ENCODE peak calls at places on chromosomes 16 and 17, in five cellular contexts. One of them, this sample, is unnamed.
A peak's percentile ranks its signal among the peaks of the same experiment; 100 is the strongest.

GRCh38 chr17:63516910-63517824 is 6.0 kb upstream of the KCNH6 start:
- DNase-seq in SK-N-SH: no peak
- DNase-seq in HCT116: peak; percentile 86
- DNase-seq in GM12878: peak; percentile 19
- DNase-seq in H1: no peak
- DNase-seq in this sample: no peak

GRCh38 chr17:67399676-67400075 is 22.6 kb downstream of the PITPNC1 start:
- DNase-seq in SK-N-SH: no peak
- DNase-seq in GM12878: no peak
- DNase-seq in HCT116: no peak
- DNase-seq in H1: no peak
- DNase-seq in this sample: no peak

GRCh38 chr16:58419241-58420012 is 27.2 kb downstream of the GINS3 start:
- DNase-seq in SK-N-SH: no peak
- DNase-seq in HCT116: no peak
- DNase-seq in H1: no peak
- DNase-seq in GM12878: no peak
- DNase-seq in this sample: no peak

GRCh38 chr17:40727447-40728231 is 24.1 kb upstream of the KRT24 start:
- DNase-seq in H1: no peak
- DNase-seq in GM12878: peak; percentile 41
- DNase-seq in SK-N-SH: no peak
- DNase-seq in HCT116: no peak
- DNase-seq in this sample: no peak

GRCh38 chr16:35150805-35151312 is 1691.4 kb downstream of the TP53TG3F start:
- DNase-seq in H1: no peak
- DNase-seq in SK-N-SH: no peak
- DNase-seq in GM12878: no peak
- DNase-seq in HCT116: no peak
- DNase-seq in this sample: no peak

GRCh38 chr16:82506734-82507133 is 120.0 kb upstream of the CDH13 start:
- DNase-seq in HCT116: no peak
- DNase-seq in SK-N-SH: no peak
- DNase-seq in H1: no peak
- DNase-seq in GM12878: no peak
- DNase-seq in this sample: no peak

GRCh38 chr17:81701288-81702071 is 1.7 kb upstream of the MRPL12 start:
- DNase-seq in HCT116: no peak
- DNase-seq in H1: no peak
- DNase-seq in SK-N-SH: no peak
- DNase-seq in GM12878: no peak
- DNase-seq in this sample: no peak

GRCh38 chr16:87833548-87833947 is 35.8 kb downstream of the SLC7A5 start:
- DNase-seq in H1: no peak
- DNase-seq in HCT116: no peak
- DNase-seq in SK-N-SH: no peak
- DNase-seq in GM12878: no peak
- DNase-seq in this sample: no peak

GRCh38 chr17:80938556-80938955 is 53.1 kb upstream of the CHMP6 start:
- DNase-seq in GM12878: no peak
- DNase-seq in HCT116: no peak
- DNase-seq in H1: no peak
- DNase-seq in SK-N-SH: no peak
- DNase-seq in this sample: no peak

GRCh38 chr17:7122386-7122785 is 7.8 kb upstream of the ASGR2 start:
- DNase-seq in SK-N-SH: no peak
- DNase-seq in HCT116: no peak
- DNase-seq in GM12878: no peak
- DNase-seq in H1: no peak
- DNase-seq in this sample: no peak

GRCh38 chr17:259341-259976 is 78.0 kb upstream of the DOC2B start:
- DNase-seq in HCT116: no peak
- DNase-seq in H1: peak; percentile 17
- DNase-seq in SK-N-SH: no peak
- DNase-seq in GM12878: no peak
- DNase-seq in this sample: no peak

GRCh38 chr17:71846561-71846960 is 274.3 kb upstream of the SOX9 start:
- DNase-seq in GM12878: no peak
- DNase-seq in SK-N-SH: no peak
- DNase-seq in HCT116: no peak
- DNase-seq in H1: no peak
- DNase-seq in this sample: no peak

GRCh38 chr17:1019451-1019850 is 22.5 kb downstream of the TIMM22 start:
- DNase-seq in SK-N-SH: no peak
- DNase-seq in H1: no peak
- DNase-seq in GM12878: no peak
- DNase-seq in HCT116: no peak
- DNase-seq in this sample: no peak

GRCh38 chr16:76639685-76640289 is 362.6 kb downstream of the CNTNAP4 start:
- DNase-seq in H1: peak; percentile 19
- DNase-seq in SK-N-SH: peak; percentile 13
- DNase-seq in HCT116: no peak
- DNase-seq in GM12878: no peak
- DNase-seq in this sample: no peak

GRCh38 chr16:77290451-77291110 is 91.4 kb downstream of the SYCE1L start:
- DNase-seq in HCT116: no peak
- DNase-seq in SK-N-SH: no peak
- DNase-seq in H1: no peak
- DNase-seq in GM12878: no peak
- DNase-seq in this sample: no peak

GRCh38 chr17:49787932-49788442 is 494 bp upstream of the KAT7 start:
- DNase-seq in H1: no peak
- DNase-seq in HCT116: no peak
- DNase-seq in GM12878: no peak
- DNase-seq in SK-N-SH: peak; percentile 21
- DNase-seq in this sample: no peak

GRCh38 chr16:67055712-67056487 is 27.0 kb downstream of the CBFB start:
- DNase-seq in HCT116: no peak
- DNase-seq in SK-N-SH: peak; percentile 21
- DNase-seq in GM12878: no peak
- DNase-seq in H1: no peak
- DNase-seq in this sample: no peak

GRCh38 chr16:57186630-57187507 is 740 bp downstream of the RSPRY1 start:
- DNase-seq in H1: no peak
- DNase-seq in SK-N-SH: peak; percentile 32
- DNase-seq in HCT116: no peak
- DNase-seq in GM12878: no peak
- DNase-seq in this sample: no peak

GRCh38 chr16:10001258-10001785 is 180.9 kb downstream of the GRIN2A start:
- DNase-seq in GM12878: no peak
- DNase-seq in SK-N-SH: no peak
- DNase-seq in H1: no peak
- DNase-seq in HCT116: no peak
- DNase-seq in this sample: no peak

GRCh38 chr17:41308251-41308917 is 725 bp downstream of the KRTAP16-1 start:
- DNase-seq in H1: no peak
- DNase-seq in SK-N-SH: no peak
- DNase-seq in HCT116: no peak
- DNase-seq in GM12878: peak; percentile 40
- DNase-seq in this sample: no peak

GRCh38 chr16:26727801-26728200 is 338.9 kb upstream of the C16orf82 start:
- DNase-seq in SK-N-SH: no peak
- DNase-seq in GM12878: no peak
- DNase-seq in H1: no peak
- DNase-seq in HCT116: no peak
- DNase-seq in this sample: no peak

GRCh38 chr16:81900014-81900413 is 111.3 kb downstream of the SDR42E1 start:
- DNase-seq in SK-N-SH: no peak
- DNase-seq in HCT116: no peak
- DNase-seq in H1: no peak
- DNase-seq in GM12878: no peak
- DNase-seq in this sample: no peak

GRCh38 chr16:48632137-48632774 is 22.3 kb upstream of the N4BP1 start:
- DNase-seq in GM12878: no peak
- DNase-seq in SK-N-SH: no peak
- DNase-seq in HCT116: no peak
- DNase-seq in H1: no peak
- DNase-seq in this sample: no peak

GRCh38 chr17:17416007-17416399 is 60.8 kb upstream of the MED9 start:
- DNase-seq in HCT116: peak; percentile 81
- DNase-seq in GM12878: peak; percentile 31
- DNase-seq in H1: no peak
- DNase-seq in SK-N-SH: peak; percentile 66
- DNase-seq in this sample: peak; percentile 46

GRCh38 chr17:50134206-50135110 is 4.5 kb upstream of the SAMD14 start:
- DNase-seq in SK-N-SH: no peak
- DNase-seq in H1: no peak
- DNase-seq in HCT116: no peak
- DNase-seq in GM12878: no peak
- DNase-seq in this sample: no peak

GRCh38 chr17:35214631-35215273 is 20.6 kb upstream of the SLC35G3 start:
- DNase-seq in SK-N-SH: no peak
- DNase-seq in HCT116: no peak
- DNase-seq in GM12878: peak; percentile 8
- DNase-seq in H1: no peak
- DNase-seq in this sample: no peak
- TF ChIP-seq JUND in SK-N-SH: no peak
- TF ChIP-seq JUND in HCT116: no peak
- TF ChIP-seq JUND in GM12878: no peak
- TF ChIP-seq JUND in H1: no peak
- TF ChIP-seq JUND in this sample: no peak

GRCh38 chr17:33947762-33948161 is 307.3 kb upstream of the CCL2 start:
- DNase-seq in GM12878: no peak
- DNase-seq in H1: no peak
- DNase-seq in SK-N-SH: no peak
- DNase-seq in HCT116: no peak
- DNase-seq in this sample: no peak

GRCh38 chr17:33945641-33946546 is 309.2 kb upstream of the CCL2 start:
- DNase-seq in HCT116: no peak
- DNase-seq in GM12878: no peak
- DNase-seq in SK-N-SH: no peak
- DNase-seq in H1: no peak
- DNase-seq in this sample: no peak

GRCh38 chr17:33949100-33949499 is 306.0 kb upstream of the CCL2 start:
- DNase-seq in GM12878: no peak
- DNase-seq in SK-N-SH: peak; percentile 31
- DNase-seq in HCT116: no peak
- DNase-seq in H1: peak; percentile 25
- DNase-seq in this sample: no peak

GRCh38 chr17:33950061-33950460 is 305.0 kb upstream of the CCL2 start:
- DNase-seq in H1: no peak
- DNase-seq in HCT116: no peak
- DNase-seq in SK-N-SH: no peak
- DNase-seq in GM12878: no peak
- DNase-seq in this sample: no peak

GRCh38 chr17:33948299-33948698 is 306.8 kb upstream of the CCL2 start:
- DNase-seq in HCT116: no peak
- DNase-seq in H1: no peak
- DNase-seq in SK-N-SH: no peak
- DNase-seq in GM12878: no peak
- DNase-seq in this sample: no peak
- TF ChIP-seq JUND in HCT116: no peak
- TF ChIP-seq JUND in H1: no peak
- TF ChIP-seq JUND in SK-N-SH: no peak
- TF ChIP-seq JUND in GM12878: no peak
- TF ChIP-seq JUND in this sample: no peak

GRCh38 chr16:28951410-28951943 is 740 bp downstream of the NFATC2IP start:
- DNase-seq in HCT116: no peak
- DNase-seq in H1: no peak
- DNase-seq in SK-N-SH: no peak
- DNase-seq in GM12878: no peak
- DNase-seq in this sample: no peak
- TF ChIP-seq JUND in HCT116: no peak
- TF ChIP-seq JUND in H1: no peak
- TF ChIP-seq JUND in SK-N-SH: no peak
- TF ChIP-seq JUND in GM12878: no peak
- TF ChIP-seq JUND in this sample: no peak

GRCh38 chr16:78490847-78491246 is 391.4 kb downstream of the WWOX start:
- DNase-seq in SK-N-SH: no peak
- DNase-seq in HCT116: no peak
- DNase-seq in H1: no peak
- DNase-seq in GM12878: no peak
- DNase-seq in this sample: no peak

GRCh38 chr16:78493573-78493972 is 394.1 kb downstream of the WWOX start:
- DNase-seq in HCT116: no peak
- DNase-seq in GM12878: no peak
- DNase-seq in SK-N-SH: no peak
- DNase-seq in H1: no peak
- DNase-seq in this sample: no peak

GRCh38 chr16:78494674-78495073 is 395.2 kb downstream of the WWOX start:
- DNase-seq in SK-N-SH: no peak
- DNase-seq in GM12878: no peak
- DNase-seq in H1: no peak
- DNase-seq in HCT116: no peak
- DNase-seq in this sample: no peak

GRCh38 chr16:78496189-78496588 is 396.7 kb downstream of the WWOX start:
- DNase-seq in H1: no peak
- DNase-seq in HCT116: no peak
- DNase-seq in GM12878: no peak
- DNase-seq in SK-N-SH: no peak
- DNase-seq in this sample: no peak

GRCh38 chr16:78494105-78494504 is 394.7 kb downstream of the WWOX start:
- DNase-seq in HCT116: no peak
- DNase-seq in GM12878: no peak
- DNase-seq in SK-N-SH: no peak
- DNase-seq in H1: no peak
- DNase-seq in this sample: no peak
- TF ChIP-seq JUND in HCT116: no peak
- TF ChIP-seq JUND in GM12878: no peak
- TF ChIP-seq JUND in SK-N-SH: no peak
- TF ChIP-seq JUND in H1: no peak
- TF ChIP-seq JUND in this sample: no peak

GRCh38 chr16:2820836-2821482 is 3.9 kb downstream of the PRSS21 start:
- DNase-seq in H1: no peak
- DNase-seq in SK-N-SH: peak; percentile 62
- DNase-seq in GM12878: no peak
- DNase-seq in HCT116: no peak
- DNase-seq in this sample: no peak
- TF ChIP-seq JUND in H1: no peak
- TF ChIP-seq JUND in SK-N-SH: no peak
- TF ChIP-seq JUND in GM12878: no peak
- TF ChIP-seq JUND in HCT116: no peak
- TF ChIP-seq JUND in this sample: no peak

DNA sequence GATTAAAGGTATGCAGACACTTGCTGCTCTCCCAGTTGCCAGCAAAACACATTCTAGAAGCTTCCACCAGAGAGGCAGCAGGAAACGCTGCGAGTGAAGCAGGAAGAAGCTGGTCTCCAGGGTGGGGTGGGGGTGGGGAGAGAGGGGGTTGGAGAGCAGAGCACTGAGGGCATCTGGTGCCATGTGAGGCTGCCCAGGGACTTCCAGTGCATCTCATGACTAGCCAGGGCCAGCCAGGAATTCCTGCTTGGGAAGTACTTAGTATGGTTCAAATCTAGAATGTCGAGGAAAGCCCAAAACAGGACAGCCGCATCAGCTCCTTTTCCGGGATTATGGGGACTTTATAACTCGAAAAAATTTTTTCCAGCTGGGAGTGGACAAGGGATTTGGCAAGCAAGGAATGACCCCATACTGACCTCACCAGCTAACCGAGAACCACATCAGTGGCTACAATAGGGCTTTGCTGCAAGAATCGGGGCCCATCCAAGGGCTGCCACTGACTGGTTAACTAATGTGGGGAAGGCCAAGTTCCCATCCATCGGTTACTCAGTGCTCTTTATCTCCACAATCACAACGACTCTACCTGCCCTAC is 26.2 kb upstream of the AXIN2 start:
- DNase-seq in GM12878: no peak
- DNase-seq in HCT116: no peak
- DNase-seq in SK-N-SH: no peak
- DNase-seq in H1: no peak
- DNase-seq in this sample: no peak
- TF ChIP-seq JUND in GM12878: no peak
- TF ChIP-seq JUND in HCT116: no peak
- TF ChIP-seq JUND in SK-N-SH: no peak
- TF ChIP-seq JUND in H1: no peak
- TF ChIP-seq JUND in this sample: no peak

This sample was measured in T47D.